ENCODE peak calls at places on chromosomes 5 and 9, in four cellular contexts. One of them, this sample, is unnamed.

GRCh38 chr5:97142521-97143254 is at the start of gene LIX1:
- DNase-seq in aorta: no peak
- DNase-seq in tibial artery: no peak
- DNase-seq in heart left ventricle: peak; percentile 29
- DNase-seq in this sample: no peak

GRCh38 chr5:53430618-53431252 is 49.7 kb upstream of the FST start:
- DNase-seq in aorta: no peak
- DNase-seq in tibial artery: no peak
- DNase-seq in heart left ventricle: no peak
- DNase-seq in this sample: no peak

GRCh38 chr9:38662763-38663593 is 42.6 kb upstream of the ANKRD18A start:
- DNase-seq in aorta: no peak
- DNase-seq in heart left ventricle: no peak
- DNase-seq in tibial artery: no peak
- DNase-seq in this sample: no peak

GRCh38 chr9:123947326-123947725 is 17.4 kb upstream of the DENND1A start:
- DNase-seq in tibial artery: no peak
- DNase-seq in aorta: no peak
- DNase-seq in heart left ventricle: no peak
- DNase-seq in this sample: no peak

GRCh38 chr5:173954671-173955605 is 34.0 kb upstream of the C5orf47 start:
- DNase-seq in aorta: no peak
- DNase-seq in heart left ventricle: no peak
- DNase-seq in tibial artery: no peak
- DNase-seq in this sample: no peak

GRCh38 chr5:130720355-130720754 is 444.7 kb downstream of the HINT1 start:
- DNase-seq in tibial artery: no peak
- DNase-seq in heart left ventricle: no peak
- DNase-seq in aorta: no peak
- DNase-seq in this sample: no peak

GRCh38 chr5:180494510-180495181 is 467 bp downstream of the CNOT6 start:
- DNase-seq in aorta: peak; percentile 87
- DNase-seq in tibial artery: peak; percentile 74
- DNase-seq in heart left ventricle: peak; percentile 44
- DNase-seq in this sample: peak; percentile 44

GRCh38 chr9:33288235-33288634 is 2.1 kb upstream of the NFX1 start:
- DNase-seq in aorta: no peak
- DNase-seq in tibial artery: no peak
- DNase-seq in heart left ventricle: no peak
- DNase-seq in this sample: no peak

GRCh38 chr9:33447404-33448158 is at the start of gene AQP3:
- DNase-seq in aorta: peak; percentile 88
- DNase-seq in tibial artery: peak; percentile 81
- DNase-seq in heart left ventricle: peak; percentile 72
- DNase-seq in this sample: peak; percentile 66

GRCh38 chr5:99543841-99544240 is 615.0 kb upstream of the CHD1 start:
- DNase-seq in tibial artery: no peak
- DNase-seq in heart left ventricle: no peak
- DNase-seq in aorta: no peak
- DNase-seq in this sample: no peak

GRCh38 chr9:79221084-79221483 is 350.7 kb upstream of the TLE4 start:
- DNase-seq in heart left ventricle: no peak
- DNase-seq in tibial artery: no peak
- DNase-seq in aorta: no peak
- DNase-seq in this sample: no peak

GRCh38 chr9:80378669-80379293 is 807.0 kb downstream of the TLE4 start:
- DNase-seq in tibial artery: no peak
- DNase-seq in heart left ventricle: no peak
- DNase-seq in aorta: no peak
- DNase-seq in this sample: no peak

GRCh38 chr5:118657576-118657975 is 330.8 kb downstream of the DTWD2 start:
- DNase-seq in aorta: no peak
- DNase-seq in heart left ventricle: no peak
- DNase-seq in tibial artery: no peak
- DNase-seq in this sample: no peak

GRCh38 chr5:22908129-22908528 is 55.0 kb upstream of the CDH12 start:
- DNase-seq in tibial artery: no peak
- DNase-seq in aorta: no peak
- DNase-seq in heart left ventricle: no peak
- DNase-seq in this sample: no peak

GRCh38 chr5:10557747-10558295 is 6.0 kb upstream of the ANKRD33B start:
- DNase-seq in heart left ventricle: no peak
- DNase-seq in aorta: no peak
- DNase-seq in tibial artery: no peak
- DNase-seq in this sample: no peak

GRCh38 chr5:53431665-53432064 is 48.8 kb upstream of the FST start:
- DNase-seq in heart left ventricle: no peak
- DNase-seq in aorta: no peak
- DNase-seq in tibial artery: no peak
- DNase-seq in this sample: no peak

GRCh38 chr5:73170522-73170921 is 2.5 kb upstream of the TMEM174 start:
- DNase-seq in aorta: no peak
- DNase-seq in heart left ventricle: no peak
- DNase-seq in tibial artery: no peak
- DNase-seq in this sample: no peak

GRCh38 chr9:91786132-91786896 is 163.7 kb downstream of the ROR2 start:
- DNase-seq in tibial artery: no peak
- DNase-seq in heart left ventricle: no peak
- DNase-seq in aorta: no peak
- DNase-seq in this sample: no peak

GRCh38 chr5:113380299-113381014 is 54.3 kb downstream of the TSSK1B start:
- DNase-seq in heart left ventricle: no peak
- DNase-seq in tibial artery: no peak
- DNase-seq in aorta: no peak
- DNase-seq in this sample: no peak

GRCh38 chr5:113378081-113378480 is 56.7 kb downstream of the TSSK1B start:
- DNase-seq in heart left ventricle: no peak
- DNase-seq in tibial artery: no peak
- DNase-seq in aorta: no peak
- DNase-seq in this sample: no peak

GRCh38 chr5:113376640-113377039 is 58.1 kb downstream of the TSSK1B start:
- DNase-seq in tibial artery: no peak
- DNase-seq in aorta: no peak
- DNase-seq in heart left ventricle: no peak
- DNase-seq in this sample: no peak

GRCh38 chr5:113378960-113379541 is 55.7 kb downstream of the TSSK1B start:
- DNase-seq in aorta: no peak
- DNase-seq in heart left ventricle: peak; percentile 35
- DNase-seq in tibial artery: peak; percentile 72
- DNase-seq in this sample: peak; percentile 22

DNA sequence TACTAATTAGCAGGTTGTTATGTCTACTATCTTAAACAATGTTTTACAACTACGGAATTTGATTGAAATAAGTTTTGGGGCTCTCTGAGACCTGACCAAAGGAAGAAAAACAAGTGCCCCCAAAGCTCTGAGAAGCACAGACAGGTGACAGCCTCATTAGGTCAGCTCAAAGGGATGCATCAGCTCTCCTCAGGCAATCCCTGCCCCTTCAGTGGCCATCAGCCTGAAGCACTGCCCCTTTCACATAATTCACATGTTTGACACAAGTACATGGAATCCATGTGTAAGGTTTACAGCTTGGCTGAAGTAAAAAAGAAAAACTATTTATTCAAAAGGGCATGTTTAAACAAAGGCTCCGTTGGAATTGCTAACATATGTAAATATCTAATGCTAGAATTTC is 56.3 kb downstream of the TSSK1B start:
- DNase-seq in aorta: no peak
- DNase-seq in tibial artery: no peak
- DNase-seq in heart left ventricle: no peak
- DNase-seq in this sample: no peak
- H3K4me3 ChIP-seq in aorta: no peak overlapping the region
- H3K4me3 ChIP-seq in tibial artery: no peak overlapping the region
- H3K4me3 ChIP-seq in heart left ventricle: no peak overlapping the region
- H3K4me3 ChIP-seq in this sample: no peak overlapping the region

DNA sequence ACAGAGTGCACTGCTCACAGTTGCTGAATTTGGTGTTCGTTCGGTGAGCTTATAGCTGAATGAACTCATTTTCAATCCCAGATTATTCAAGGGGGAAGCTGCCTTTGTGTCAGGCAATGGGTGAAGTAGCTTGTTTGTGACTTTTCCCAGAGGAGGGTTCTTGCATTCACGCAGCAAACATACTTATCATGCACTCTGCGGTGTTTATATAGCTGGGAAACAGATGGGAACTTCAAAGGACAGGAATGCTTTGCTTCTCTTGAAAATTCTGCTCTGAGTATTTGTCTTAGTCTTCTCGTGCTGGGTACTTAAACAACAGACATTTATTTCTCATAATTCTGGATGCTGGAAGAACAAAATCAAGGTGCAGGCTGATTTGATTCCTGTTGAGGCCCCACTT is 64.7 kb upstream of the ABCA1 start:
- DNase-seq in heart left ventricle: no peak
- DNase-seq in tibial artery: no peak
- DNase-seq in aorta: no peak
- DNase-seq in this sample: no peak
- H3K4me1 ChIP-seq in heart left ventricle: peaks cover 28% of the 10 kb centered on the region
- H3K4me1 ChIP-seq in tibial artery: peaks cover 29% of the 10 kb centered on the region
- H3K4me1 ChIP-seq in aorta: no peaks in the 10 kb centered on the region
- H3K4me1 ChIP-seq in this sample: peaks cover 55% of the 10 kb centered on the region

GRCh38 chr9:36923025-36923625 is 110.9 kb downstream of the PAX5 start:
- DNase-seq in tibial artery: no peak
- DNase-seq in aorta: no peak
- DNase-seq in heart left ventricle: no peak
- DNase-seq in this sample: no peak

GRCh38 chr9:36922548-36922947 is 111.5 kb downstream of the PAX5 start:
- DNase-seq in aorta: no peak
- DNase-seq in tibial artery: no peak
- DNase-seq in heart left ventricle: no peak
- DNase-seq in this sample: no peak

GRCh38 chr9:36924071-36924470 is 110.0 kb downstream of the PAX5 start:
- DNase-seq in heart left ventricle: no peak
- DNase-seq in aorta: no peak
- DNase-seq in tibial artery: no peak
- DNase-seq in this sample: no peak

GRCh38 chr9:36928210-36928609 is 105.9 kb downstream of the PAX5 start:
- DNase-seq in tibial artery: no peak
- DNase-seq in heart left ventricle: no peak
- DNase-seq in aorta: no peak
- DNase-seq in this sample: no peak

DNA sequence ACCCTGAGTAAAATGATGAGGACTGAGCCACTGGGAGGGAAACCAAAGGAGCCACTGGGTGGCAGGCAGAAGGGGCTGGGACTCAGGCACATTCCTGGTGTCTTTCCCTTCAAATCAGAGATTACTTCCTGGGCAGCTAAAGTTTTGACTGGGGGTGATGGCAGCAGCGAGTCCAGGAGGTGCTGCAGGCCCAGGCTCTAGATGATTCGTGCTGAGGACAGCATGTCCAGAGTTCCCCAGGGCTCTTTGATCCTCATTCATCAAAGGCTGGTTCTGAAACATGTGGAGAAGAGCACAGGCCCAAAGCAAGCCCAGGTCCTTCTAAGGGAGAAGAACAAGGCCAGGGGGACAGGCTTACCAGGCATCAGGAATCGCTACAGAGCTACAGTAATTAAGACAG is 109.0 kb downstream of the PAX5 start:
- DNase-seq in tibial artery: no peak
- DNase-seq in aorta: no peak
- DNase-seq in heart left ventricle: no peak
- DNase-seq in this sample: no peak
- H3K27ac ChIP-seq in tibial artery: no peak overlapping the region
- H3K27ac ChIP-seq in aorta: no peak overlapping the region
- H3K27ac ChIP-seq in heart left ventricle: no peak overlapping the region
- H3K27ac ChIP-seq in this sample: no peak overlapping the region

GRCh38 chr9:94611638-94612068 is 18.0 kb upstream of the FBP2 start:
- DNase-seq in aorta: no peak
- DNase-seq in tibial artery: no peak
- DNase-seq in heart left ventricle: no peak
- DNase-seq in this sample: no peak
- H3K4me3 ChIP-seq in aorta: no peak overlapping the region
- H3K4me3 ChIP-seq in tibial artery: no peak overlapping the region
- H3K4me3 ChIP-seq in heart left ventricle: no peak overlapping the region
- H3K4me3 ChIP-seq in this sample: no peak overlapping the region

DNA sequence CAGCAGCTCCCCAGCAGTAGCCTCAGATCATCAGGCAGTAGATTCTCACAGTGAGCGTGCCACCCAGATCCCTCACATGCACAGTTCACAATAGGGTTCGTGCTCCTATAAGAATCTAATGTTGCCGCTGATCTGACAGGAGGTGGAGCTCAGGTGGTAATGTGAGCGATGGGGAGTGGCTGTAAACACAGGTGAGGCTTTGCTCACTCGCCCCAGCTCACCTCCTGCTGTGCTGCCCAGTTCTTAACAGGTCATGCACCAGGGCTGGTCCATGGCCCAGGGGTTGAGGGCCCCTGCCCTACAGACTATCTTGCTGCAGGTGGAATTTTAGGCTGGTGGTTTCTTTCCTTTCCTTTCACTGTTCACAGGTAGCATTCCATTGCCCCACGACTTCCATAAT is 100.2 kb downstream of the MRPL36 start:
- DNase-seq in heart left ventricle: no peak
- DNase-seq in tibial artery: no peak
- DNase-seq in aorta: no peak
- DNase-seq in this sample: no peak
- H3K4me1 ChIP-seq in heart left ventricle: no peaks in the 10 kb centered on the region
- H3K4me1 ChIP-seq in tibial artery: no peaks in the 10 kb centered on the region
- H3K4me1 ChIP-seq in aorta: no peaks in the 10 kb centered on the region
- H3K4me1 ChIP-seq in this sample: no peaks in the 10 kb centered on the region

GRCh38 chr5:149605998-149606721 is 24.9 kb downstream of the ARHGEF37 start:
- DNase-seq in aorta: no peak
- DNase-seq in heart left ventricle: no peak
- DNase-seq in tibial artery: no peak
- DNase-seq in this sample: peak; percentile 32

GRCh38 chr5:149610583-149611250 is 29.4 kb downstream of the ARHGEF37 start:
- DNase-seq in aorta: no peak
- DNase-seq in tibial artery: no peak
- DNase-seq in heart left ventricle: no peak
- DNase-seq in this sample: no peak

GRCh38 chr5:149608936-149609502 is 27.7 kb downstream of the ARHGEF37 start:
- DNase-seq in heart left ventricle: no peak
- DNase-seq in aorta: no peak
- DNase-seq in tibial artery: no peak
- DNase-seq in this sample: no peak

GRCh38 chr5:149611327-149611726 is 30.0 kb downstream of the ARHGEF37 start:
- DNase-seq in heart left ventricle: no peak
- DNase-seq in tibial artery: no peak
- DNase-seq in aorta: no peak
- DNase-seq in this sample: peak; percentile 33

GRCh38 chr5:149609640-149610297 is 28.5 kb downstream of the ARHGEF37 start:
- DNase-seq in aorta: no peak
- DNase-seq in tibial artery: no peak
- DNase-seq in heart left ventricle: no peak
- DNase-seq in this sample: no peak
- H3K27ac ChIP-seq in aorta: no peak overlapping the region
- H3K27ac ChIP-seq in tibial artery: no peak overlapping the region
- H3K27ac ChIP-seq in heart left ventricle: no peak overlapping the region
- H3K27ac ChIP-seq in this sample: peak overlapping the region; percentile 41

GRCh38 chr9:13035822-13036221 is 243.7 kb downstream of the MPDZ start:
- DNase-seq in tibial artery: no peak
- DNase-seq in aorta: no peak
- DNase-seq in heart left ventricle: no peak
- DNase-seq in this sample: no peak

GRCh38 chr9:13033959-13034695 is 245.4 kb downstream of the MPDZ start:
- DNase-seq in aorta: peak; percentile 83
- DNase-seq in heart left ventricle: peak; percentile 53
- DNase-seq in tibial artery: peak; percentile 76
- DNase-seq in this sample: peak; percentile 45

GRCh38 chr9:13032585-13032984 is 246.9 kb downstream of the MPDZ start:
- DNase-seq in aorta: no peak
- DNase-seq in heart left ventricle: no peak
- DNase-seq in tibial artery: no peak
- DNase-seq in this sample: no peak

GRCh38 chr9:13034696-13035006 is 244.8 kb downstream of the MPDZ start:
- DNase-seq in heart left ventricle: no peak
- DNase-seq in tibial artery: no peak
- DNase-seq in aorta: no peak
- DNase-seq in this sample: no peak
- H3K4me3 ChIP-seq in heart left ventricle: peak overlapping the region; percentile 31
- H3K4me3 ChIP-seq in tibial artery: peak overlapping the region; percentile 36
- H3K4me3 ChIP-seq in aorta: no peak overlapping the region
- H3K4me3 ChIP-seq in this sample: peak overlapping the region; percentile 51